ENCODE peak calls at places on chromosome 17, in five cellular contexts. V, T, Z, H and L are unnamed samples.
A peak's percentile ranks its signal among the peaks of the same experiment; 100 is the strongest.

GRCh38 chr17:49291929-49292328 is 61.3 kb upstream of the PHOSPHO1 start:
- DNase-seq in V (no peak), T (no peak), Z (no peak), H (no peak), L (no peak)

GRCh38 chr17:75688209-75688771 is 21.2 kb downstream of the SAP30BP start:
- DNase-seq in V (no peak), T (peak; percentile 43), Z (no peak), H (no peak), L (no peak)

GRCh38 chr17:35214631-35215273 is 20.6 kb upstream of the SLC35G3 start:
- DNase-seq in V (no peak), T (no peak), Z (no peak), H (no peak), L (no peak)

GRCh38 chr17:9924735-9925191 is 19.7 kb upstream of the RCVRN start:
- DNase-seq in V (no peak), T (no peak), Z (no peak), H (no peak), L (no peak)

GRCh38 chr17:48453447-48453846 is 23.4 kb upstream of the SKAP1 start:
- DNase-seq in V (no peak), T (no peak), Z (no peak), H (no peak), L (no peak)

GRCh38 chr17:1754430-1755112 is 7.3 kb upstream of the SERPINF1 start:
- DNase-seq in V (no peak), T (peak; percentile 68), Z (no peak), H (no peak), L (no peak)

GRCh38 chr17:58513913-58514794 is at the start of gene MTMR4:
- DNase-seq in V (no peak), T (peak; percentile 92), Z (peak; percentile 86), H (peak; percentile 88), L (peak; percentile 93)

GRCh38 chr17:11954961-11955360 is 42.3 kb downstream of the ZNF18 start:
- DNase-seq in V (no peak), T (no peak), Z (no peak), H (no peak), L (no peak)

GRCh38 chr17:74798239-74798707 is 22.1 kb upstream of the NAT9 start:
- DNase-seq in V (no peak), T (no peak), Z (no peak), H (no peak), L (no peak)

GRCh38 chr17:80475949-80476876 is at the start of gene NPTX1:
- DNase-seq in V (no peak), T (no peak), Z (no peak), H (no peak), L (no peak)

GRCh38 chr17:68909066-68909465 is 46.1 kb downstream of the ABCA8 start:
- DNase-seq in V (no peak), T (no peak), Z (peak; percentile 46), H (no peak), L (no peak)

GRCh38 chr17:21291862-21292261 is 7.4 kb downstream of the MAP2K3 start:
- DNase-seq in V (no peak), T (no peak), Z (no peak), H (no peak), L (no peak)

GRCh38 chr17:21294321-21295035 is 10.0 kb downstream of the MAP2K3 start:
- DNase-seq in V (no peak), T (no peak), Z (no peak), H (no peak), L (peak; percentile 57)

GRCh38 chr17:21293846-21294240 is 9.3 kb downstream of the MAP2K3 start:
- DNase-seq in V (no peak), T (no peak), Z (no peak), H (no peak), L (no peak)

GRCh38 chr17:21291357-21291756 is 6.8 kb downstream of the MAP2K3 start:
- DNase-seq in V (no peak), T (no peak), Z (no peak), H (no peak), L (no peak)

DNA sequence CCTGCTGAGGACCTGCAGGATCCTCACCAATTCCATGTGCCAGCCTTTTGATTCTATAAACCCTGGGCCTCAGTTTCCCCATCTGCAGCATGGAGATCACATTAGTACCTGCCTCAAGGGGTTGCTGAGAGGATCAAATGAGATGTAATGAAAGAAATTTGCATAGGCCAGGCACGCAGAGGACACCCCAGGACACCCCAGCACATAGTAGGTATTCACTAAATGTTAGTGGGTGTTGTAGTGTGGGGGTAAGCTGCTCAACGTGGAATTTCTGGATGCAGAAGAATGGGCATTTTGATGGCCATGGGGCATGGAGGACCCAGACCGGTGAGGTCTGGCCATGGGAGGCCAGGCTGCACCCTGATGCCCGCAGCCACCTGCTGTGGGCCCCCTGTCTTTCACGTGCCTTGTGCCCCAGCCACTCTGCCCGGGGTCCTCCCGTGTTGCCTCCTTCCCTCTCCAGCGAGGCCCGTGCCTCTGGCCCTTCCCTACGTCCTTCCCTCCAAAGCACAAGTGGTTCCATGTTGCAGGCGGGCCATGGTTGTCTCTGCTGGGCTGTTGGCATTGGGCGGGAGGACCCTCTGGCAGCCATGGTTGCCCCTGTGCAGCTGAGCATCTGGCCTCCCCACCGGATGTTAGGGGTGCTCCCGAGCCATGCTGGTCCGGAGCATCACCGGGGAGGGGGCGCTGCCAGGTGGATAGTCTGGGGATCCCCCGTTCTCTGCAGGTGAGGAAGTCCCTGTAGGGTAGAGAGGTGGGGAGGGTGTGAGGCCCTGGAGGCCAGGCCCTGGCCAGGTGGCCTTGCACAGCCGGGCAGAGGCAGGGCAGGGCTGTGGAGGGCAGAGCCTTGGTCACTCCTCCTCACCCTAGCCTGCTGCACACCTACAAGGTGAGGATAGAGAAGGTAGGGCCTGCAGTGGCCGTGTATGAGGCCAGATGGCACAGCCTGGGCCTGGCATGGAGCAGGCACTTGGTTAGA is 8.6 kb downstream of the MAP2K3 start:
- DNase-seq in V (no peak), T (no peak), Z (no peak), H (peak; percentile 44), L (no peak)
- H3K4me1 ChIP-seq in V (peaks cover 70% of the 10 kb centered on the region), T (peaks cover 22% of the 10 kb centered on the region), Z (peaks cover 23% of the 10 kb centered on the region), H (peaks cover 37% of the 10 kb centered on the region), L (peaks cover 8% of the 10 kb centered on the region)

GRCh38 chr17:44007346-44008204 is 3.2 kb downstream of the NAGS start:
- DNase-seq in V (no peak), T (no peak), Z (no peak), H (no peak), L (no peak)

GRCh38 chr17:44005527-44005864 is 1.1 kb downstream of the NAGS start:
- DNase-seq in V (no peak), T (no peak), Z (no peak), H (no peak), L (no peak)

GRCh38 chr17:44006581-44007345 is 2.3 kb downstream of the NAGS start:
- DNase-seq in V (peak; percentile 86), T (peak; percentile 100), Z (peak; percentile 96), H (peak; percentile 100), L (peak; percentile 98)

GRCh38 chr17:44004761-44005526 is 522 bp downstream of the NAGS start:
- DNase-seq in V (no peak), T (peak; percentile 78), Z (no peak), H (peak; percentile 61), L (peak; percentile 34)

GRCh38 chr17:44005865-44006580 is 1.6 kb downstream of the NAGS start:
- DNase-seq in V (no peak), T (peak; percentile 85), Z (peak; percentile 16), H (peak; percentile 75), L (peak; percentile 68)
- TF ChIP-seq CTCF in V (peak; percentile 34), T (peak; percentile 31), Z (no peak), H (peak; percentile 36), L (peak; percentile 23)

GRCh38 chr17:40459646-40460584 is 16.7 kb downstream of the IGFBP4 start:
- DNase-seq in V (no peak), T (no peak), Z (no peak), H (no peak), L (peak; percentile 45)
- H3K4me1 ChIP-seq in V (peaks cover 87% of the 10 kb centered on the region), T (peaks cover 43% of the 10 kb centered on the region), Z (peaks cover 33% of the 10 kb centered on the region), H (peaks cover 55% of the 10 kb centered on the region), L (peaks cover 56% of the 10 kb centered on the region)

GRCh38 chr17:40445769-40446468 is 2.7 kb downstream of the IGFBP4 start:
- DNase-seq in V (no peak), T (no peak), Z (no peak), H (no peak), L (no peak)
- TF ChIP-seq CTCF in V (peak; percentile 25), T (no peak), Z (no peak), H (no peak), L (peak; percentile 20)